ENCODE peak calls at places on chromosomes 3 and 15, in ten cellular contexts. One of them, this sample, is unnamed.

GRCh38 chr3:115646027-115646690 is 22.8 kb downstream of the GAP43 start:
- DNase-seq in pons: no peak
- DNase-seq in RPMI7951: no peak
- DNase-seq in heart left ventricle: no peak
- DNase-seq in ecto neural progenitor cell: no peak
- DNase-seq in GM04503: no peak
- DNase-seq in COR-L47: no peak
- DNase-seq in AG08396: no peak
- DNase-seq in NCI-H2107: no peak
- DNase-seq in HL-60: no peak
- DNase-seq in this sample: no peak

GRCh38 chr3:98964784-98965183 is 63.3 kb upstream of the DCBLD2 start:
- DNase-seq in GM04503: no peak
- DNase-seq in COR-L47: no peak
- DNase-seq in NCI-H2107: no peak
- DNase-seq in HL-60: no peak
- DNase-seq in pons: no peak
- DNase-seq in heart left ventricle: no peak
- DNase-seq in AG08396: no peak
- DNase-seq in RPMI7951: peak
- DNase-seq in ecto neural progenitor cell: no peak
- DNase-seq in this sample: no peak

GRCh38 chr15:56496635-56497034 is 31.7 kb upstream of the MNS1 start:
- DNase-seq in pons: peak
- DNase-seq in GM04503: peak
- DNase-seq in HL-60: peak
- DNase-seq in ecto neural progenitor cell: no peak
- DNase-seq in NCI-H2107: peak
- DNase-seq in heart left ventricle: no peak
- DNase-seq in COR-L47: peak
- DNase-seq in RPMI7951: peak
- DNase-seq in AG08396: peak
- DNase-seq in this sample: peak

GRCh38 chr3:112136959-112137693 is 4.1 kb upstream of the GCSAM start:
- DNase-seq in AG08396: no peak
- DNase-seq in GM04503: no peak
- DNase-seq in COR-L47: peak
- DNase-seq in heart left ventricle: no peak
- DNase-seq in RPMI7951: peak
- DNase-seq in ecto neural progenitor cell: peak
- DNase-seq in HL-60: peak
- DNase-seq in NCI-H2107: no peak
- DNase-seq in pons: peak
- DNase-seq in this sample: no peak

GRCh38 chr3:43190682-43191081 is 84.8 kb upstream of the POMGNT2 start:
- DNase-seq in COR-L47: no peak
- DNase-seq in GM04503: peak
- DNase-seq in NCI-H2107: no peak
- DNase-seq in RPMI7951: peak
- DNase-seq in ecto neural progenitor cell: no peak
- DNase-seq in pons: no peak
- DNase-seq in HL-60: no peak
- DNase-seq in heart left ventricle: no peak
- DNase-seq in AG08396: peak
- DNase-seq in this sample: no peak

GRCh38 chr3:118803096-118803476 is 231.6 kb downstream of the IGSF11 start:
- DNase-seq in COR-L47: no peak
- DNase-seq in NCI-H2107: no peak
- DNase-seq in GM04503: no peak
- DNase-seq in AG08396: no peak
- DNase-seq in heart left ventricle: no peak
- DNase-seq in ecto neural progenitor cell: no peak
- DNase-seq in pons: no peak
- DNase-seq in HL-60: no peak
- DNase-seq in RPMI7951: no peak
- DNase-seq in this sample: no peak

GRCh38 chr3:43953375-43953774 is 262.6 kb downstream of the ABHD5 start:
- DNase-seq in NCI-H2107: no peak
- DNase-seq in heart left ventricle: no peak
- DNase-seq in AG08396: no peak
- DNase-seq in pons: no peak
- DNase-seq in ecto neural progenitor cell: no peak
- DNase-seq in GM04503: no peak
- DNase-seq in COR-L47: no peak
- DNase-seq in HL-60: no peak
- DNase-seq in RPMI7951: no peak
- DNase-seq in this sample: no peak

GRCh38 chr15:92611995-92612745 is 43.4 kb downstream of the FAM174B start:
- DNase-seq in COR-L47: no peak
- DNase-seq in GM04503: no peak
- DNase-seq in AG08396: no peak
- DNase-seq in HL-60: no peak
- DNase-seq in heart left ventricle: no peak
- DNase-seq in RPMI7951: no peak
- DNase-seq in pons: peak
- DNase-seq in ecto neural progenitor cell: no peak
- DNase-seq in NCI-H2107: no peak
- DNase-seq in this sample: no peak

GRCh38 chr15:70308011-70308761 is 210.5 kb upstream of the TLE3 start:
- DNase-seq in ecto neural progenitor cell: peak
- DNase-seq in heart left ventricle: no peak
- DNase-seq in AG08396: no peak
- DNase-seq in COR-L47: no peak
- DNase-seq in pons: peak
- DNase-seq in RPMI7951: peak
- DNase-seq in NCI-H2107: no peak
- DNase-seq in GM04503: no peak
- DNase-seq in HL-60: peak
- DNase-seq in this sample: no peak

GRCh38 chr3:22861426-22861825 is 341.7 kb upstream of the UBE2E2 start:
- DNase-seq in HL-60: no peak
- DNase-seq in ecto neural progenitor cell: no peak
- DNase-seq in GM04503: no peak
- DNase-seq in heart left ventricle: no peak
- DNase-seq in AG08396: no peak
- DNase-seq in pons: no peak
- DNase-seq in COR-L47: no peak
- DNase-seq in NCI-H2107: no peak
- DNase-seq in RPMI7951: no peak
- DNase-seq in this sample: no peak

GRCh38 chr3:186985713-186986364 is 55.5 kb downstream of the ST6GAL1 start:
- DNase-seq in AG08396: no peak
- DNase-seq in ecto neural progenitor cell: peak
- DNase-seq in RPMI7951: no peak
- DNase-seq in GM04503: no peak
- DNase-seq in NCI-H2107: no peak
- DNase-seq in COR-L47: no peak
- DNase-seq in heart left ventricle: no peak
- DNase-seq in HL-60: peak
- DNase-seq in pons: peak
- DNase-seq in this sample: no peak

GRCh38 chr3:37892917-37893595 is 31.4 kb downstream of the CTDSPL start:
- DNase-seq in RPMI7951: peak
- DNase-seq in pons: peak
- DNase-seq in ecto neural progenitor cell: no peak
- DNase-seq in COR-L47: no peak
- DNase-seq in AG08396: peak
- DNase-seq in NCI-H2107: no peak
- DNase-seq in HL-60: no peak
- DNase-seq in GM04503: no peak
- DNase-seq in heart left ventricle: peak
- DNase-seq in this sample: no peak

GRCh38 chr3:100042577-100042981 is 71.7 kb downstream of the FILIP1L start:
- DNase-seq in AG08396: no peak
- DNase-seq in NCI-H2107: no peak
- DNase-seq in HL-60: no peak
- DNase-seq in COR-L47: no peak
- DNase-seq in ecto neural progenitor cell: no peak
- DNase-seq in GM04503: peak
- DNase-seq in pons: no peak
- DNase-seq in heart left ventricle: no peak
- DNase-seq in RPMI7951: peak
- DNase-seq in this sample: no peak

GRCh38 chr3:15647629-15648167 is 46.2 kb downstream of the BTD start:
- DNase-seq in RPMI7951: peak
- DNase-seq in HL-60: peak
- DNase-seq in pons: peak
- DNase-seq in ecto neural progenitor cell: no peak
- DNase-seq in COR-L47: no peak
- DNase-seq in GM04503: peak
- DNase-seq in AG08396: peak
- DNase-seq in heart left ventricle: no peak
- DNase-seq in NCI-H2107: no peak
- DNase-seq in this sample: no peak

GRCh38 chr15:63553388-63553791 is 43.8 kb upstream of the FBXL22 start:
- DNase-seq in RPMI7951: peak
- DNase-seq in heart left ventricle: peak
- DNase-seq in NCI-H2107: no peak
- DNase-seq in ecto neural progenitor cell: no peak
- DNase-seq in HL-60: no peak
- DNase-seq in AG08396: peak
- DNase-seq in pons: peak
- DNase-seq in GM04503: peak
- DNase-seq in COR-L47: no peak
- DNase-seq in this sample: no peak

GRCh38 chr3:179196098-179196497 is 47.9 kb downstream of the PIK3CA start:
- DNase-seq in RPMI7951: peak
- DNase-seq in GM04503: peak
- DNase-seq in pons: no peak
- DNase-seq in ecto neural progenitor cell: no peak
- DNase-seq in AG08396: peak
- DNase-seq in NCI-H2107: peak
- DNase-seq in heart left ventricle: no peak
- DNase-seq in COR-L47: peak
- DNase-seq in HL-60: no peak
- DNase-seq in this sample: no peak

GRCh38 chr3:13475871-13476590 is 4.1 kb upstream of the HDAC11 start:
- DNase-seq in AG08396: no peak
- DNase-seq in NCI-H2107: no peak
- DNase-seq in RPMI7951: peak
- DNase-seq in ecto neural progenitor cell: no peak
- DNase-seq in HL-60: no peak
- DNase-seq in pons: no peak
- DNase-seq in heart left ventricle: no peak
- DNase-seq in COR-L47: no peak
- DNase-seq in GM04503: no peak
- DNase-seq in this sample: no peak

GRCh38 chr3:124780767-124781485 is 50.7 kb downstream of the UMPS start:
- DNase-seq in heart left ventricle: peak
- DNase-seq in HL-60: peak
- DNase-seq in GM04503: peak
- DNase-seq in pons: peak
- DNase-seq in AG08396: peak
- DNase-seq in COR-L47: no peak
- DNase-seq in NCI-H2107: no peak
- DNase-seq in RPMI7951: peak
- DNase-seq in ecto neural progenitor cell: peak
- DNase-seq in this sample: no peak

GRCh38 chr15:100902436-100903190 is 16.5 kb upstream of the LRRK1 start:
- DNase-seq in heart left ventricle: peak
- DNase-seq in pons: peak
- DNase-seq in COR-L47: peak
- DNase-seq in HL-60: peak
- DNase-seq in GM04503: peak
- DNase-seq in RPMI7951: no peak
- DNase-seq in AG08396: peak
- DNase-seq in ecto neural progenitor cell: no peak
- DNase-seq in NCI-H2107: no peak
- DNase-seq in this sample: no peak

GRCh38 chr3:184261270-184262165 is at the start of gene CAMK2N2:
- DNase-seq in heart left ventricle: peak
- DNase-seq in HL-60: peak
- DNase-seq in pons: peak
- DNase-seq in RPMI7951: peak
- DNase-seq in COR-L47: peak
- DNase-seq in NCI-H2107: peak
- DNase-seq in ecto neural progenitor cell: peak
- DNase-seq in AG08396: peak
- DNase-seq in GM04503: no peak
- DNase-seq in this sample: peak

GRCh38 chr3:11640009-11640673 is 3.6 kb downstream of the VGLL4 start:
- DNase-seq in GM04503: no peak
- DNase-seq in COR-L47: no peak
- DNase-seq in ecto neural progenitor cell: no peak
- DNase-seq in HL-60: no peak
- DNase-seq in AG08396: no peak
- DNase-seq in NCI-H2107: no peak
- DNase-seq in RPMI7951: peak
- DNase-seq in pons: peak
- DNase-seq in heart left ventricle: no peak
- DNase-seq in this sample: no peak

GRCh38 chr3:185081516-185081915 is 71.3 kb downstream of the C3orf70 start:
- DNase-seq in NCI-H2107: no peak
- DNase-seq in GM04503: no peak
- DNase-seq in HL-60: no peak
- DNase-seq in AG08396: no peak
- DNase-seq in heart left ventricle: no peak
- DNase-seq in ecto neural progenitor cell: no peak
- DNase-seq in pons: no peak
- DNase-seq in RPMI7951: no peak
- DNase-seq in COR-L47: no peak
- DNase-seq in this sample: no peak

GRCh38 chr3:14787630-14788029 is 31.1 kb upstream of the FGD5 start:
- DNase-seq in GM04503: no peak
- DNase-seq in ecto neural progenitor cell: no peak
- DNase-seq in NCI-H2107: no peak
- DNase-seq in RPMI7951: no peak
- DNase-seq in COR-L47: no peak
- DNase-seq in AG08396: no peak
- DNase-seq in pons: no peak
- DNase-seq in HL-60: no peak
- DNase-seq in heart left ventricle: no peak
- DNase-seq in this sample: no peak

GRCh38 chr15:85314653-85315052 is 65.8 kb upstream of the AKAP13 start:
- DNase-seq in ecto neural progenitor cell: no peak
- DNase-seq in AG08396: no peak
- DNase-seq in GM04503: no peak
- DNase-seq in heart left ventricle: no peak
- DNase-seq in RPMI7951: peak
- DNase-seq in COR-L47: no peak
- DNase-seq in NCI-H2107: no peak
- DNase-seq in pons: no peak
- DNase-seq in HL-60: no peak
- DNase-seq in this sample: no peak

GRCh38 chr15:85330941-85331588 is 49.3 kb upstream of the AKAP13 start:
- DNase-seq in pons: peak
- DNase-seq in heart left ventricle: peak
- DNase-seq in COR-L47: peak
- DNase-seq in HL-60: peak
- DNase-seq in AG08396: peak
- DNase-seq in RPMI7951: peak
- DNase-seq in ecto neural progenitor cell: peak
- DNase-seq in NCI-H2107: no peak
- DNase-seq in GM04503: no peak
- DNase-seq in this sample: no peak

GRCh38 chr3:90035643-90036042 is 928.2 kb downstream of the EPHA3 start:
- DNase-seq in ecto neural progenitor cell: no peak
- DNase-seq in GM04503: no peak
- DNase-seq in COR-L47: no peak
- DNase-seq in AG08396: no peak
- DNase-seq in pons: peak
- DNase-seq in NCI-H2107: no peak
- DNase-seq in RPMI7951: no peak
- DNase-seq in HL-60: no peak
- DNase-seq in heart left ventricle: no peak
- DNase-seq in this sample: no peak

GRCh38 chr15:31405200-31405929 is 78.7 kb downstream of the KLF13 start:
- DNase-seq in RPMI7951: peak
- DNase-seq in ecto neural progenitor cell: no peak
- DNase-seq in GM04503: no peak
- DNase-seq in NCI-H2107: no peak
- DNase-seq in AG08396: no peak
- DNase-seq in pons: no peak
- DNase-seq in heart left ventricle: no peak
- DNase-seq in COR-L47: no peak
- DNase-seq in HL-60: peak
- DNase-seq in this sample: no peak

GRCh38 chr15:91866971-91867372 is 13.5 kb downstream of the SLCO3A1 start:
- DNase-seq in heart left ventricle: peak
- DNase-seq in COR-L47: no peak
- DNase-seq in NCI-H2107: peak
- DNase-seq in AG08396: peak
- DNase-seq in RPMI7951: no peak
- DNase-seq in pons: peak
- DNase-seq in GM04503: no peak
- DNase-seq in HL-60: no peak
- DNase-seq in ecto neural progenitor cell: no peak
- DNase-seq in this sample: no peak